ENCODE peak calls at places on chromosomes 2 and 18, in five cellular contexts. I, C, L, E and X are unnamed samples.
A peak's percentile ranks its signal among the peaks of the same experiment; 100 is the strongest.

GRCh38 chr2:111522231-111522768 is 361.7 kb downstream of the ANAPC1 start:
- DNase-seq in I (no peak), C (no peak), L (no peak), E (no peak), X (no peak)

GRCh38 chr18:7062236-7062635 is 55.4 kb downstream of the LAMA1 start:
- DNase-seq in I (no peak), C (no peak), L (no peak), E (no peak), X (no peak)

GRCh38 chr18:46497129-46497528 is 159.9 kb downstream of the LOXHD1 start:
- DNase-seq in I (no peak), C (no peak), L (no peak), E (no peak), X (no peak)

GRCh38 chr2:74777161-74777900 is 56.6 kb upstream of the HK2 start:
- DNase-seq in I (no peak), C (no peak), L (no peak), E (no peak), X (no peak)

GRCh38 chr18:55900380-55900779 is 312.4 kb upstream of the TCF4 start:
- DNase-seq in I (peak; percentile 47), C (no peak), L (no peak), E (no peak), X (no peak)

GRCh38 chr2:218832520-218832919 is 917 bp upstream of the PRKAG3 start:
- DNase-seq in I (no peak), C (no peak), L (no peak), E (no peak), X (no peak)

GRCh38 chr2:3465328-3465727 is 54.0 kb downstream of the ADI1 start:
- DNase-seq in I (no peak), C (no peak), L (no peak), E (no peak), X (no peak)

GRCh38 chr2:121790276-121790956 is 35.0 kb downstream of the TSN start:
- DNase-seq in I (peak; percentile 66), C (no peak), L (no peak), E (no peak), X (peak; percentile 54)

GRCh38 chr2:109527846-109528705 is 85.7 kb downstream of the SEPTIN10 start:
- DNase-seq in I (no peak), C (no peak), L (no peak), E (no peak), X (no peak)

GRCh38 chr2:180591947-180592346 is 388.5 kb upstream of the UBE2E3 start:
- DNase-seq in I (no peak), C (no peak), L (no peak), E (no peak), X (no peak)

GRCh38 chr2:224034027-224034426 is 5.1 kb downstream of the SERPINE2 start:
- DNase-seq in I (no peak), C (no peak), L (no peak), E (no peak), X (no peak)

GRCh38 chr2:61878756-61879155 is 9.7 kb downstream of the CCT4 start:
- DNase-seq in I (no peak), C (no peak), L (no peak), E (no peak), X (no peak)

GRCh38 chr18:35713545-35713944 is 132.0 kb downstream of the GALNT1 start:
- DNase-seq in I (no peak), C (no peak), L (no peak), E (no peak), X (no peak)

GRCh38 chr2:204673877-204674276 is 128.6 kb downstream of the PARD3B start:
- DNase-seq in I (no peak), C (no peak), L (no peak), E (no peak), X (no peak)

GRCh38 chr2:235570256-235570655 is 76.4 kb downstream of the AGAP1 start:
- DNase-seq in I (no peak), C (no peak), L (no peak), E (no peak), X (no peak)

GRCh38 chr2:74199871-74200305 is 1.5 kb downstream of the MTHFD2 start:
- DNase-seq in I (no peak), C (no peak), L (no peak), E (no peak), X (no peak)

GRCh38 chr18:36519358-36519757 is 221.8 kb downstream of the FHOD3 start:
- DNase-seq in I (no peak), C (no peak), L (no peak), E (no peak), X (no peak)

GRCh38 chr18:13124411-13124810 is 94.1 kb upstream of the LDLRAD4 start:
- DNase-seq in I (no peak), C (no peak), L (no peak), E (no peak), X (no peak)

GRCh38 chr18:68454511-68455228 is 260.2 kb downstream of the TMX3 start:
- DNase-seq in I (no peak), C (no peak), L (no peak), E (no peak), X (peak; percentile 17)

GRCh38 chr2:233013027-233013461 is at the start of gene NGEF:
- DNase-seq in I (no peak), C (no peak), L (no peak), E (no peak), X (no peak)

GRCh38 chr2:239934571-239935171 is 90.5 kb downstream of the NDUFA10 start:
- DNase-seq in I (no peak), C (peak; percentile 24), L (peak; percentile 33), E (peak; percentile 10), X (no peak)

GRCh38 chr18:9380101-9380500 is 45.5 kb downstream of the TWSG1 start:
- DNase-seq in I (no peak), C (no peak), L (peak; percentile 41), E (no peak), X (no peak)

GRCh38 chr2:134429886-134430285 is 176.0 kb downstream of the MGAT5 start:
- DNase-seq in I (no peak), C (no peak), L (no peak), E (no peak), X (no peak)

GRCh38 chr2:42835577-42836371 is 43.4 kb upstream of the HAAO start:
- DNase-seq in I (peak; percentile 94), C (no peak), L (no peak), E (no peak), X (peak; percentile 56)

GRCh38 chr2:196324212-196324611 is 152.8 kb upstream of the STK17B start:
- DNase-seq in I (no peak), C (no peak), L (no peak), E (no peak), X (no peak)

GRCh38 chr2:106095478-106096392 is 98.4 kb downstream of the UXS1 start:
- DNase-seq in I (no peak), C (peak; percentile 43), L (no peak), E (no peak), X (no peak)

GRCh38 chr2:73859721-73860586 is 31.2 kb downstream of the STAMBP start:
- DNase-seq in I (peak; percentile 54), C (peak; percentile 19), L (no peak), E (no peak), X (peak; percentile 53)

GRCh38 chr2:239299218-239299939 is 101.4 kb downstream of the HDAC4 start:
- DNase-seq in I (no peak), C (no peak), L (peak; percentile 9), E (peak; percentile 12), X (no peak)

GRCh38 chr18:26119246-26119645 is 14.4 kb upstream of the PSMA8 start:
- DNase-seq in I (no peak), C (no peak), L (no peak), E (no peak), X (no peak)

GRCh38 chr18:3525870-3526420 is 76.0 kb downstream of the TGIF1 start:
- DNase-seq in I (no peak), C (no peak), L (peak; percentile 61), E (no peak), X (no peak)

GRCh38 chr2:208999911-209000310 is 423.9 kb upstream of the MAP2 start:
- DNase-seq in I (no peak), C (no peak), L (no peak), E (no peak), X (no peak)

GRCh38 chr2:147739531-147739930 is 105.3 kb upstream of the ACVR2A start:
- DNase-seq in I (no peak), C (no peak), L (no peak), E (no peak), X (no peak)